ENCODE peak calls at places on chromosomes 16 and 17, in five cellular contexts. Y is testis; G is CD8-positive, alpha-beta T cell; P is ovary; X is cardiac muscle cell. L is an unnamed sample.
A peak's percentile ranks its signal among the peaks of the same experiment; 100 is the strongest.

GRCh38 chr17:45261577-45262515 is at the start of gene SPATA32:
- DNase-seq in P (peak; percentile 73), X (peak; percentile 43), Y (peak; percentile 75), G (peak; percentile 68), L (peak; percentile 45)

GRCh38 chr17:64216385-64217248 is 46.4 kb downstream of the TEX2 start:
- DNase-seq in X (peak; percentile 72), G (no peak), Y (peak; percentile 33), P (peak; percentile 38), L (no peak)

GRCh38 chr16:1471569-1472194 is 3.1 kb downstream of the CLCN7 start:
- DNase-seq in G (no peak), Y (no peak), P (no peak), X (no peak), L (no peak)

GRCh38 chr16:88337538-88337937 is 45.2 kb upstream of the ZNF469 start:
- DNase-seq in X (no peak), G (no peak), Y (no peak), P (no peak), L (no peak)

GRCh38 chr16:75341934-75342811 is 90.7 kb upstream of the BCAR1 start:
- DNase-seq in G (no peak), Y (no peak), P (no peak), X (peak; percentile 56), L (no peak)

GRCh38 chr16:81066700-81067099 is 10.3 kb downstream of the C16orf46 start:
- DNase-seq in X (no peak), G (no peak), Y (no peak), P (no peak), L (no peak)

GRCh38 chr17:67993998-67994361 is 2.3 kb downstream of the C17orf58 start:
- DNase-seq in P (no peak), X (peak; percentile 21), Y (no peak), G (no peak), L (no peak)

GRCh38 chr16:414395-415169 is 10.9 kb upstream of the RAB11FIP3 start:
- DNase-seq in P (no peak), X (no peak), Y (no peak), G (no peak), L (no peak)

GRCh38 chr17:78475211-78475610 is 96.8 kb downstream of the PGS1 start:
- DNase-seq in Y (no peak), X (no peak), P (no peak), G (no peak), L (no peak)

GRCh38 chr17:42097691-42098661 is at the start of gene ZNF385C:
- DNase-seq in P (peak; percentile 43), G (peak; percentile 42), Y (no peak), X (no peak), L (no peak)

GRCh38 chr16:72481419-72481818 is 309.5 kb upstream of the PMFBP1 start:
- DNase-seq in G (no peak), Y (no peak), X (peak; percentile 46), P (no peak), L (no peak)

GRCh38 chr17:40550608-40551007 is 14.7 kb downstream of the CCR7 start:
- DNase-seq in P (no peak), X (peak; percentile 96), G (no peak), Y (peak; percentile 56), L (no peak)

GRCh38 chr16:17335826-17336492 is 134.8 kb downstream of the XYLT1 start:
- DNase-seq in X (no peak), P (no peak), Y (no peak), G (no peak), L (no peak)

GRCh38 chr17:75758131-75758905 is 6.7 kb downstream of the GALK1 start:
- DNase-seq in Y (no peak), P (no peak), G (no peak), X (no peak), L (no peak)

GRCh38 chr16:50500171-50500874 is 47.9 kb upstream of the NKD1 start:
- DNase-seq in G (no peak), X (no peak), P (no peak), Y (no peak), L (no peak)

GRCh38 chr17:64622931-64623654 is 39.0 kb downstream of the SMURF2 start:
- DNase-seq in X (peak; percentile 72), Y (no peak), G (no peak), P (no peak), L (no peak)

GRCh38 chr17:81329927-81330883 is 35.1 kb upstream of the SLC38A10 start:
- DNase-seq in G (no peak), P (no peak), Y (no peak), X (no peak), L (no peak)

GRCh38 chr16:8735574-8735973 is 61.2 kb downstream of the ABAT start:
- DNase-seq in P (no peak), X (no peak), G (no peak), Y (no peak), L (no peak)

GRCh38 chr17:4506892-4507291 is 8.2 kb downstream of the SPNS2 start:
- DNase-seq in X (no peak), Y (no peak), G (no peak), P (no peak), L (no peak)

GRCh38 chr16:69363281-69363717 is 11.7 kb upstream of the TMED6 start:
- DNase-seq in G (no peak), Y (no peak), P (no peak), X (no peak), L (no peak)

GRCh38 chr16:54291981-54292487 is 5.4 kb upstream of the IRX3 start:
- DNase-seq in X (no peak), Y (no peak), P (no peak), G (no peak), L (no peak)

GRCh38 chr17:78105551-78105950 is 23.0 kb downstream of the TMC6 start:
- DNase-seq in Y (no peak), P (no peak), G (no peak), X (no peak), L (no peak)

GRCh38 chr17:76479515-76480048 is 12.2 kb downstream of the AANAT start:
- DNase-seq in G (no peak), Y (no peak), X (no peak), P (no peak), L (no peak)

GRCh38 chr16:31007684-31008083 is 2.8 kb downstream of the STX1B start:
- DNase-seq in X (no peak), P (no peak), Y (no peak), G (no peak), L (no peak)

GRCh38 chr17:77959216-77959925 is 868 bp downstream of the TNRC6C start:
- DNase-seq in X (peak; percentile 17), G (peak; percentile 16), P (peak; percentile 34), Y (peak; percentile 19), L (peak; percentile 17)

GRCh38 chr16:86078121-86078600 is 179.2 kb downstream of the IRF8 start:
- DNase-seq in G (no peak), X (no peak), Y (no peak), P (no peak), L (no peak)

GRCh38 chr16:66432429-66432828 is 5.3 kb downstream of the BEAN1 start:
- DNase-seq in X (no peak), Y (no peak), G (no peak), P (no peak), L (no peak)

GRCh38 chr17:42979511-42980273 is at the start of gene PTGES3L:
- DNase-seq in G (no peak), P (no peak), X (peak; percentile 60), Y (peak; percentile 43), L (peak; percentile 10)

GRCh38 chr17:38958756-38959155 is 8.4 kb downstream of the FBXO47 start:
- DNase-seq in P (no peak), X (peak; percentile 19), Y (no peak), G (no peak), L (no peak)

GRCh38 chr17:58491510-58492045 is 3.4 kb upstream of the HSF5 start:
- DNase-seq in X (no peak), P (no peak), Y (no peak), G (no peak), L (no peak)

GRCh38 chr17:58488428-58488890 is 251 bp upstream of the HSF5 start:
- DNase-seq in P (no peak), X (no peak), Y (no peak), G (no peak), L (no peak)

GRCh38 chr17:58493506-58493905 is 5.3 kb upstream of the HSF5 start:
- DNase-seq in P (no peak), G (no peak), Y (no peak), X (no peak), L (no peak)

GRCh38 chr17:58487589-58488427 is at the start of gene HSF5:
- DNase-seq in P (no peak), Y (peak; percentile 51), X (peak; percentile 47), G (peak; percentile 60), L (peak; percentile 58)

DNA sequence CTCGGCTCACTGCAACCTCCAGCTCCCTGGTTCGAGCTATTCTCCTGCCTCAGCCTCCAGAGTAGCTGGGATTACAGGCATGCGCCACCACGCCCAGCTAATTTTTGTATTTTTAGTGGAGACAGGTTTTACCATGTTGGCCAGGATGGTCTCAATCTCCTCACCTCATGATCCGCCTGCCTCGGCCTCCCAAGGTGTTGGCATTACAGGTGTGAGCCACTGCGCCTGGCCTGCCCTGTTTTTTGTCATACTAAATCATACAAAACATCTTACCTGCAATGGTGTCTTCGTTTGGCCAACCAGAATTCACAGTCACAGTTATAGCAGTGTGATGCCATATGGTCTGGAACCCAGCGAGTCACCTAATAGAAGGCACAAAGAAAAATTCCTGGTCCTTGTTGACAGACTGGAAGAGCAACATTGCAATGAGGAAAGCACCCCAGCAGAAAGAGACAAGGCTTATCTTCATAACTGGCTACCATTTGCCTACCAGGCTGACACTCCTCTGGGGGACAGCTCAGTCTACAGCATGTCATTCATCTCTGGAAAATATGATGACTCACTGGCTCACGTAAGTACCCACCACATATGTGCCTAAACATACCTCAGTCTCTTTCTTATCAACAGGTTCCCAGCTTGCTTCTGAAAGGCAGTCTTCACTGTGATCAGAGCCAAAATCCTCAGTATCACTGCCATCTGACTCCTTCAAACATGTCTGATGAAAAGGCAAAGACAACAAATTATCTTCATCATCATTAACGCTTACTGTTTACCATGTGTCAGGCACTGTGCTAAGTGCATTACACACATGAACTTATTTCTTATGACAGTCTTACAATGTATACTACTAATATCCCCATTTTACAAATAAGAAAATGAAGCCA is 4.3 kb upstream of the HSF5 start:
- DNase-seq in G (no peak), Y (no peak), X (no peak), P (no peak), L (no peak)
- H3K9me3 ChIP-seq in G (no peaks in the 10 kb centered on the region), Y (no peaks in the 10 kb centered on the region), X (no peaks in the 10 kb centered on the region), P (no peaks in the 10 kb centered on the region), L (no peaks in the 10 kb centered on the region)

GRCh38 chr16:62503073-62503472 is 466.8 kb upstream of the CDH8 start:
- DNase-seq in G (no peak), P (no peak), X (no peak), Y (no peak), L (no peak)
- H3K9me3 ChIP-seq in G (no peaks in the 10 kb centered on the region), P (no peaks in the 10 kb centered on the region), X (no peaks in the 10 kb centered on the region), Y (no peaks in the 10 kb centered on the region), L (peaks cover 3% of the 10 kb centered on the region)

GRCh38 chr16:35651841-35652240 is 2192.4 kb downstream of the TP53TG3F start:
- DNase-seq in Y (no peak), G (no peak), X (no peak), P (no peak), L (no peak)
- H3K9me3 ChIP-seq in Y (no peaks in the 10 kb centered on the region), G (no peaks in the 10 kb centered on the region), X (no peaks in the 10 kb centered on the region), P (no peaks in the 10 kb centered on the region), L (no peaks in the 10 kb centered on the region)

DNA sequence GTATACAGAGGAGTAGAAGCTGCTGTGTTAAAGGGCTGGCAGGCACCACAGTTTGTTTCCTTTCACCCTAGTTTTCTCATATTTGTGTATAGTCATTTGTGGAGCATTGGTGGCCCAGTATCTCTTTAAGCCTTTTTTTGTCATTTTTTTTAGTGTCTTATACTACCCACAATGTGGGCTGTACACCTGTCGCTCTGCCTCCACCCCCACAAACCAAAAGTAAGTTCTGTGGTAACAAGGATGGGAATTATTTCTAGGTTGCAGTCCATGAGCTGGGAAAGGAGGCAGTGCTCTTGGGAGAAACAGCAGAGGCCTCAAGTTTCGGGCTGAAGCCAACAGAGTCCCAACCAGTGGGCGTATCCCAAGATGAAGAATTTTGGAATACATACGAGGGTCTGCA is 6.2 kb downstream of the ZNF75A start:
- DNase-seq in G (no peak), Y (no peak), P (no peak), X (no peak), L (no peak)
- H3K9me3 ChIP-seq in G (peaks cover 37% of the 10 kb centered on the region), Y (no peaks in the 10 kb centered on the region), P (no peaks in the 10 kb centered on the region), X (peaks cover 3% of the 10 kb centered on the region), L (peaks cover 41% of the 10 kb centered on the region)

L was measured in T-helper 17 cell.